ENCODE peak calls at places on chromosomes 3 and 15, in four cellular contexts. Y is DND-41, B is psoas muscle, F is pancreas. J is an unnamed sample.

GRCh38 chr15:60049948-60050347 is 45.8 kb downstream of the FOXB1 start:
- DNase-seq in B (no peak), F (no peak), Y (no peak), J (no peak)

GRCh38 chr3:123492188-123492587 is 43.3 kb upstream of the ADCY5 start:
- DNase-seq in B (no peak), F (no peak), Y (no peak), J (no peak)

GRCh38 chr15:86444527-86444926 is 364.9 kb downstream of the AGBL1 start:
- DNase-seq in F (no peak), Y (peak; percentile 5), B (no peak), J (no peak)

GRCh38 chr15:70627734-70628541 is 135.4 kb downstream of the UACA start:
- DNase-seq in B (no peak), F (no peak), Y (no peak), J (no peak)

GRCh38 chr3:115085197-115085865 is 61.8 kb downstream of the ZBTB20 start:
- DNase-seq in F (no peak), B (no peak), Y (no peak), J (no peak)

GRCh38 chr15:47388299-47388698 is 329.0 kb upstream of the SEMA6D start:
- DNase-seq in F (no peak), Y (no peak), B (no peak), J (no peak)

GRCh38 chr3:41681479-41681878 is 280.4 kb downstream of the ULK4 start:
- DNase-seq in B (no peak), Y (peak; percentile 14), F (no peak), J (no peak)

GRCh38 chr3:172138792-172139507 is 99.6 kb downstream of the FNDC3B start:
- DNase-seq in F (no peak), B (peak; percentile 55), Y (peak; percentile 9), J (no peak)

GRCh38 chr3:185630182-185630622 is 44.1 kb downstream of the SENP2 start:
- DNase-seq in B (peak; percentile 68), F (no peak), Y (no peak), J (no peak)

GRCh38 chr3:196202516-196202970 is 8.7 kb downstream of the ZDHHC19 start:
- DNase-seq in B (peak; percentile 60), F (no peak), Y (no peak), J (no peak)

GRCh38 chr3:54339608-54340007 is 217.3 kb downstream of the CACNA2D3 start:
- DNase-seq in Y (no peak), F (no peak), B (no peak), J (no peak)

GRCh38 chr3:123816673-123817207 is 67.4 kb downstream of the MYLK start:
- DNase-seq in Y (no peak), F (no peak), B (no peak), J (no peak)

GRCh38 chr15:28113426-28114113 is 14.5 kb upstream of the OCA2 start:
- DNase-seq in Y (no peak), B (no peak), F (no peak), J (no peak)

GRCh38 chr3:55000946-55001345 is 73.1 kb upstream of the LRTM1 start:
- DNase-seq in B (no peak), F (no peak), Y (no peak), J (no peak)

GRCh38 chr3:125202197-125202596 is 10.4 kb downstream of the SLC12A8 start:
- DNase-seq in F (no peak), B (no peak), Y (no peak), J (no peak)

GRCh38 chr3:190429681-190430080 is 20.0 kb downstream of the TMEM207 start:
- DNase-seq in F (no peak), B (no peak), Y (no peak), J (no peak)

GRCh38 chr15:48965972-48966371 is 2.3 kb upstream of the SHC4 start:
- DNase-seq in Y (peak; percentile 57), B (no peak), F (no peak), J (no peak)

GRCh38 chr3:62323241-62323640 is 50.1 kb downstream of the FEZF2 start:
- DNase-seq in Y (no peak), F (no peak), B (no peak), J (no peak)

GRCh38 chr3:76083992-76084391 is 298.6 kb upstream of the ZNF717 start:
- DNase-seq in B (no peak), F (no peak), Y (no peak), J (no peak)

GRCh38 chr3:126256256-126256655 is 75.9 kb upstream of the ALDH1L1 start:
- DNase-seq in B (no peak), Y (no peak), F (no peak), J (no peak)

GRCh38 chr3:98504534-98504933 is 7.1 kb downstream of the OR5K2 start:
- DNase-seq in F (no peak), Y (no peak), B (no peak), J (no peak)

GRCh38 chr15:68678746-68679145 is 100.0 kb downstream of the CORO2B start:
- DNase-seq in F (no peak), Y (no peak), B (no peak), J (no peak)

GRCh38 chr3:11982341-11982948 is 21.7 kb upstream of the SYN2 start:
- DNase-seq in F (no peak), B (no peak), Y (no peak), J (no peak)

GRCh38 chr3:78029775-78030174 is 989.9 kb downstream of the ROBO2 start:
- DNase-seq in B (no peak), F (peak; percentile 46), Y (no peak), J (no peak)

GRCh38 chr15:77864211-77865105 is 213.1 kb downstream of the TBC1D2B start:
- DNase-seq in B (no peak), Y (no peak), F (peak; percentile 44), J (no peak)

GRCh38 chr3:169552533-169552932 is 111.0 kb downstream of the MECOM start:
- DNase-seq in B (no peak), F (no peak), Y (no peak), J (no peak)

GRCh38 chr15:89898628-89899302 is 5.0 kb upstream of the AP3S2 start:
- DNase-seq in F (no peak), Y (peak; percentile 45), B (peak; percentile 30), J (peak; percentile 48)

GRCh38 chr15:57784081-57784488 is 77.6 kb downstream of the POLR2M start:
- DNase-seq in B (peak; percentile 21), Y (no peak), F (no peak), J (no peak)
- H3K4me3 ChIP-seq in B (no peak overlapping the region), Y (no peak overlapping the region), F (no peak overlapping the region), J (no peak overlapping the region)

DNA sequence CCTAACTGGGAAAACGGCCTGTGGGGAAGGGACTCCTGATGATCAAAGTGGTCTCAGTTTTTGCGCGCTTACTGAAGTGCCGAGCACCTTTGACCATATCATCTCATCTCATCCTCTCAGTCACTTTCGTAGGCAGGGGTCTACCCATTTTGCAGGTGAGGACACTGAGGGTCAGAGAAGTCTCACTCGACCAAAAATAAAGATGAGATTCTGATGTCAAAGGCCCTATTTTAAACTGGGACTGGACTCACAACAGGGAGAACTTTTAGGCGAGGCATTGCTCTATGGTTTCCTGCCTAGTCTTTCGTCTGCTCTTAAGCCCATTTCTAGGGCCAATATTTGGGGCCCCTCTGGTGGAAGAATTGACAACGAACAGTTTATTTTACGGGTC is 830 bp downstream of the SLC6A11 start:
- DNase-seq in F (no peak), B (no peak), Y (no peak), J (no peak)
- H3K4me3 ChIP-seq in F (no peak overlapping the region), B (no peak overlapping the region), Y (no peak overlapping the region), J (no peak overlapping the region)

DNA sequence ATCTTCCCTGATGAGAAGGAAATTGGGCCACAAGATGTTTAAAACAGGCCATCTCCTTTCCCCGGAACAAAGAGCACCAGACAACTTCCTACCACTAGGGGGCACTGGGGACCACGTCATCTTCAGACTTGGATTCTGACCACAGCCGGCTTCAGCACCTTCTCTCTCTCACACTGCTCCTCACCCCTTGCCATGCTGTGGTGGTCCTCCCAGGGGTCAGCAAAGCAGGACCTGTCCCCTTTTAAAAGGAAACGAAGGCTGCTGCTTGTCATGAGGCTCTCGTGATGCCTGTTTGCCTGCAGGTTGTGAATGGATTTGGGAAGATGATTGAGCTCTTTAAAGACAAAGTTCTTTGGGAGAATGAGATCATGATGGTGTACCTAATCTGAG is 16.2 kb downstream of the RFT1 start:
- DNase-seq in Y (peak; percentile 83), F (peak; percentile 80), B (peak; percentile 75), J (peak; percentile 88)
- H3K4me3 ChIP-seq in Y (no peak overlapping the region), F (no peak overlapping the region), B (no peak overlapping the region), J (no peak overlapping the region)

DNA sequence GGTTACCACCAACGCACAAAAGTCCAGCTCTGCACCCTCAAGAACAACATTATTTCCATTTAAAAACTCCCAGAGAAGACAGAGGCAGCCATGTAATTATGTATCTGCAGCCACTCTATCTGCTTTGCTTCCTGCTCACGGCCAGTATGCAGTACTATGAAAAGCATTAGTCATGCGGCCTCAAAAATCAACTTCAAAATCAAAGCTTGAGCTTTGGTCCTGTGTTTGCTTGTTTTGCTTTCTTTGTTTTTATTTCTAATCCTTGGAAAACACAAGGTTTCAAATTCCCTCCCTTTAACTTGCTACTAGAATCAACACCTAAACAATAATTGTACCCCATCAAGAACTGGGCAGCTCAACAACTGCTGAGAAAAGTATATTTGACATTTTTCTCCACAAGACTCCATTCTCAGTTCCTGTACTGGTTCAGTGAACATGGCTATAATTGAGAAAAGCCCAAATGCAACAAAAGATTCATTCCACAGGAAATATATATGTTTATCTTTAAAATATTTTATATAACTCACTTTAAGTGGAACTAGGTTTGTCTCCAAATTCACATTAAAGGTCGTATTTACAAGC is 37.6 kb downstream of the GBE1 start:
- DNase-seq in Y (no peak), F (no peak), B (no peak), J (no peak)
- H3K4me3 ChIP-seq in Y (no peak overlapping the region), F (no peak overlapping the region), B (no peak overlapping the region), J (no peak overlapping the region)

DNA sequence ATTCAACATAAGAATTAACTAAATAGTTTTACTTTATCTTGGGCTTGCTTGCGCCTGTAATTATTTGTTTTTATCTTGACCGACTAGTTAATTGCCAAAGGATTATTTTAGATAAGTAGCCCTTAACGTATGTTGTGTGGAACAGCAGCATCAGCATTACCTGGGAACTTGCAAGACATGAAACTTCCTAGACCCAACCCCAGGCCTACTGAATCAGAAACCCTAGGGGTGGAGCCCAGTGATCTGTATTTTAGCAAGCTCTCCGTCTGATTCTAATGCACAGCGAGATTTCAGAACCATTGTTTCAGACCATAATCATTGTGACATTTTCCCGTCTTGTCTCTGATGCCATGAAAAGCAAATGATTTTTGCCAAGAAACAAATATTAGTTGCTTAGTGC is 31.1 kb downstream of the FILIP1L start:
- DNase-seq in F (no peak), B (no peak), Y (no peak), J (no peak)
- H3K4me3 ChIP-seq in F (no peak overlapping the region), B (no peak overlapping the region), Y (no peak overlapping the region), J (no peak overlapping the region)

GRCh38 chr15:41258706-41259471 is 27.8 kb downstream of the CHP1 start:
- DNase-seq in B (no peak), Y (no peak), F (no peak), J (no peak)
- H3K4me3 ChIP-seq in B (peak overlapping the region; percentile 31), Y (no peak overlapping the region), F (no peak overlapping the region), J (no peak overlapping the region)

GRCh38 chr15:63173116-63173470 is 15.8 kb upstream of the RPS27L start:
- DNase-seq in B (no peak), Y (no peak), F (no peak), J (no peak)

GRCh38 chr15:63181658-63182057 is 7.7 kb upstream of the RAB8B start:
- DNase-seq in B (no peak), Y (no peak), F (no peak), J (no peak)

GRCh38 chr15:63178034-63178433 is 11.4 kb upstream of the RAB8B start:
- DNase-seq in B (no peak), Y (no peak), F (no peak), J (no peak)

GRCh38 chr15:63172376-63173115 is 15.3 kb upstream of the RPS27L start:
- DNase-seq in B (peak; percentile 40), Y (no peak), F (no peak), J (no peak)

GRCh38 chr15:63176302-63176701 is 13.1 kb upstream of the RAB8B start:
- DNase-seq in F (no peak), Y (no peak), B (no peak), J (no peak)
- H3K4me3 ChIP-seq in F (no peak overlapping the region), Y (no peak overlapping the region), B (no peak overlapping the region), J (no peak overlapping the region)

GRCh38 chr3:189304465-189305341 is 132.9 kb downstream of the TPRG1 start:
- DNase-seq in F (peak; percentile 56), Y (no peak), B (no peak), J (no peak)
- H3K4me3 ChIP-seq in F (no peak overlapping the region), Y (no peak overlapping the region), B (no peak overlapping the region), J (no peak overlapping the region)